ENCODE peak calls at places on chromosomes 4 and X, in four cellular contexts. I, G, M and F are unnamed samples.

GRCh38 chrX:48956728-48957414 is 536 bp downstream of the OTUD5 start:
- DNase-seq in I (no peak), G (peak; percentile 74), M (peak; percentile 33), F (peak; percentile 31)

GRCh38 chr4:30642520-30642919 is 77.6 kb upstream of the PCDH7 start:
- DNase-seq in I (no peak), G (no peak), M (no peak), F (no peak)

GRCh38 chr4:95545526-95545925 is 3.2 kb downstream of the UNC5C start:
- DNase-seq in I (no peak), G (no peak), M (no peak), F (no peak)

GRCh38 chr4:131081069-131081468 is 1985.1 kb downstream of the C4orf33 start:
- DNase-seq in I (no peak), G (no peak), M (no peak), F (no peak)

GRCh38 chr4:127196656-127197352 is 436.0 kb upstream of the INTU start:
- DNase-seq in I (no peak), G (no peak), M (no peak), F (no peak)

GRCh38 chr4:113644398-113644797 is 117.1 kb downstream of the CAMK2D start:
- DNase-seq in I (no peak), G (no peak), M (no peak), F (no peak)

GRCh38 chr4:38803833-38804653 is 548 bp downstream of the TLR1 start:
- DNase-seq in I (no peak), G (no peak), M (no peak), F (no peak)

GRCh38 chrX:71958281-71958675 is 47.6 kb downstream of the NHSL2 start:
- DNase-seq in I (no peak), G (no peak), M (peak; percentile 61), F (no peak)

GRCh38 chr4:118076958-118077766 is 42.9 kb downstream of the NDST3 start:
- DNase-seq in I (peak; percentile 1), G (no peak), M (peak; percentile 52), F (peak; percentile 22)

GRCh38 chr4:168511780-168512467 is 15.1 kb downstream of the PALLD start:
- DNase-seq in I (no peak), G (no peak), M (no peak), F (no peak)

GRCh38 chr4:6892190-6892908 is 17.3 kb upstream of the TBC1D14 start:
- DNase-seq in I (peak; percentile 58), G (no peak), M (peak; percentile 72), F (peak; percentile 58)

GRCh38 chrX:118325453-118325852 is 20.5 kb upstream of the WDR44 start:
- DNase-seq in I (no peak), G (no peak), M (no peak), F (no peak)

GRCh38 chrX:68889244-68889643 is 60.4 kb downstream of the EFNB1 start:
- DNase-seq in I (no peak), G (no peak), M (no peak), F (no peak)

GRCh38 chrX:29535212-29536162 is 679.9 kb upstream of the MAGEB2 start:
- DNase-seq in I (peak; percentile 23), G (no peak), M (no peak), F (no peak)

GRCh38 chrX:2774776-2775175 is 22.9 kb downstream of the XG start:
- DNase-seq in I (no peak), G (no peak), M (no peak), F (no peak)

GRCh38 chr4:6461301-6462165 is 10.9 kb downstream of the PPP2R2C start:
- DNase-seq in I (no peak), G (peak; percentile 40), M (no peak), F (no peak)

GRCh38 chr4:83664741-83665140 is 128.8 kb downstream of the GPAT3 start:
- DNase-seq in I (no peak), G (no peak), M (no peak), F (no peak)

GRCh38 chr4:169033660-169034059 is 23.6 kb upstream of the CBR4 start:
- DNase-seq in I (no peak), G (no peak), M (no peak), F (no peak)

GRCh38 chr4:90958256-90958895 is 831.2 kb downstream of the CCSER1 start:
- DNase-seq in I (no peak), G (no peak), M (no peak), F (no peak)

GRCh38 chr4:52983563-52984303 is 121.6 kb downstream of the RASL11B start:
- DNase-seq in I (peak; percentile 10), G (no peak), M (peak; percentile 79), F (peak; percentile 35)

GRCh38 chr4:19254476-19254875 is 997.2 kb upstream of the SLIT2 start:
- DNase-seq in I (no peak), G (no peak), M (no peak), F (no peak)

GRCh38 chrX:150038356-150038755 is 100.1 kb upstream of the EOLA2 start:
- DNase-seq in I (no peak), G (no peak), M (no peak), F (no peak)

GRCh38 chr4:43356786-43357185 is 464.3 kb downstream of the GRXCR1 start:
- DNase-seq in I (no peak), G (no peak), M (no peak), F (no peak)

GRCh38 chr4:1460967-1461868 is 55.0 kb upstream of the NKX1-1 start:
- DNase-seq in I (no peak), G (no peak), M (no peak), F (no peak)

GRCh38 chr4:38673109-38673978 is 9.3 kb downstream of the KLF3 start:
- DNase-seq in I (peak; percentile 21), G (peak; percentile 84), M (no peak), F (peak; percentile 96)

GRCh38 chr4:40325406-40326019 is 9.6 kb upstream of the CHRNA9 start:
- DNase-seq in I (peak; percentile 59), G (no peak), M (peak; percentile 69), F (peak; percentile 50)

GRCh38 chr4:3866813-3867129 is 100.6 kb downstream of the ADRA2C start:
- DNase-seq in I (no peak), G (no peak), M (no peak), F (no peak)

GRCh38 chr4:146260521-146260920 is 46.2 kb downstream of the REELD1 start:
- DNase-seq in I (no peak), G (no peak), M (no peak), F (no peak)

GRCh38 chr4:132284910-132285426 is 864.1 kb upstream of the PCDH10 start:
- DNase-seq in I (no peak), G (no peak), M (no peak), F (no peak)

GRCh38 chrX:133586443-133586842 is 171.2 kb upstream of the GPC4 start:
- DNase-seq in I (no peak), G (no peak), M (no peak), F (no peak)

GRCh38 chr4:143241892-143242291 is 57.2 kb downstream of the USP38 start:
- DNase-seq in I (no peak), G (no peak), M (no peak), F (no peak)

GRCh38 chrX:136130931-136131843 is 16.1 kb upstream of the FHL1 start:
- DNase-seq in I (peak; percentile 40), G (no peak), M (no peak), F (no peak)

GRCh38 chr4:152778656-152779512 is 646 bp downstream of the TIGD4 start:
- DNase-seq in I (peak; percentile 6), G (no peak), M (peak; percentile 77), F (peak; percentile 50)

GRCh38 chrX:129490330-129490729 is 33.0 kb downstream of the SMARCA1 start:
- DNase-seq in I (no peak), G (no peak), M (no peak), F (no peak)

GRCh38 chrX:11214346-11215190 is 78.6 kb upstream of the AMELX start:
- DNase-seq in I (no peak), G (no peak), M (no peak), F (no peak)

GRCh38 chr4:6526696-6527095 is 48.3 kb upstream of the MAN2B2 start:
- DNase-seq in I (no peak), G (no peak), M (no peak), F (no peak)

GRCh38 chrX:72029473-72030411 is 102.0 kb downstream of the RTL5 start:
- DNase-seq in I (peak; percentile 49), G (no peak), M (peak; percentile 34), F (peak; percentile 6)

GRCh38 chr4:139841464-139842195 is 176.0 kb downstream of the MGST2 start:
- DNase-seq in I (no peak), G (no peak), M (peak; percentile 45), F (peak; percentile 67)

GRCh38 chr4:35038079-35038805 is 1206.1 kb downstream of the ARAP2 start:
- DNase-seq in I (no peak), G (peak; percentile 48), M (no peak), F (no peak)

GRCh38 chr4:35038845-35039244 is 1205.5 kb downstream of the ARAP2 start:
- DNase-seq in I (no peak), G (no peak), M (no peak), F (no peak)
- TF ChIP-seq CTCF in I (no peak), G (no peak), M (no peak), F (no peak)

DNA sequence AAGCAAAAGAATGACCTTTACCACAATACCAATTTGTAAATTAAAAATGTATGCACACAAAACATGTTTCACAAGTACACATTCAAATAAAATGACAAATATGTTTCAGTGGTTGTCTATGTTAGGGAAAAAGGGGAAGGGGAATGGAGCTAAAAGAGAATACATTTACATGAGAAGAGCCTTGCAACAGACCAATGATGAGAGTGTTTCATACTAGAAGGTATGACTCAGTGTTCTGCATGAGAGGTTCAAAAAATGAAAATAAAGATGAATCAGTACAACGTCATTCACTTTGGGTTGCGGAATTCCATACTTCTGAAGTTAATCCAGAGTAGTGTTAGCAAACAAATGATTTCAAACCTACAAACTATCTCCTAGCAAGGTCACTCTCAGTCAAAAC is 51.7 kb downstream of the RPGR start:
- DNase-seq in I (peak; percentile 18), G (no peak), M (no peak), F (no peak)
- H3K27ac ChIP-seq in I (peak overlapping the region; percentile 39), G (no peak overlapping the region), M (no peak overlapping the region), F (no peak overlapping the region)

GRCh38 chr4:13541720-13542576 is 2.4 kb downstream of the NKX3-2 start:
- DNase-seq in I (no peak), G (no peak), M (peak; percentile 69), F (peak; percentile 62)
- TF ChIP-seq CTCF in I (peak; percentile 33), G (peak; percentile 19), M (peak; percentile 49), F (peak; percentile 29)

DNA sequence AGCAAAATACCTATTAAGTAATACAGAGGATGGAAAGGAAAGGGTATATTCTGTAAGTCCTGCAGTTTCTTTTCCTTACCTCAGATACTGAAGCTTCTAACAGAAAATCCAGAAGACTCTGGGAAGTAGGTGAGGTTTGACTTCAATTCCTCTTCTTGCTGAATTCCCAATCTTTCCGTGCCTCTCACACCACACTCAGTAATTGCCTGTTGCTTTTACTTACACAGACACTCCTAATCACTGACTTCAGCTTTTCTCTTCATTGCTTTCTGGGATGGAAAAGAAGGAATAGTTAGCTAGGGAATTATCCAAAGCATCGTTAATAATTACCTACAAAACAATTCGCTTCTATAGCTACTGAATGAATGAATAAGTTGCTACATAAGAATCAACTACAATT is 163.6 kb downstream of the FBXO8 start:
- DNase-seq in I (no peak), G (no peak), M (peak; percentile 6), F (no peak)
- H3K27ac ChIP-seq in I (no peak overlapping the region), G (no peak overlapping the region), M (no peak overlapping the region), F (no peak overlapping the region)

DNA sequence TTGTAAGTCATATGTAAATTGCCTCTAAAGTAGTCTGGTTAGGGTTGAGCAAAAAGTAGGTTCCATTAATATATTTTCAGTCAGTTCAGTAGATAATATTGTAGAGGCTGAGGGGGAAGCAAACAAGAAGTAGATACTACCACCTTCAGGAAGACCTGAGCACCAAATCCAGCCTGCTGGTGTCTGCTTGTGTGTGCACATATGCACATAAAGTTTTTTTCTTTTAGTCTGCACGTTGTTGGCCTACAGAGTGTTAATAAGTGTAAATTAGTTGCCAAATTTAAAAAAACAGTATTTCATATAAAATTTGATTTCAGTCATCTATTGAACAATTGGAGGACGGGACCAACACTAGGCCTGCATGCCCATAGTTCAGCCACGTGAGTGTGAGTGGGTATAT is 76.7 kb downstream of the CCKAR start:
- DNase-seq in I (no peak), G (no peak), M (no peak), F (no peak)
- TF ChIP-seq CTCF in I (no peak), G (no peak), M (no peak), F (no peak)